ENCODE peak calls at places on chromosome 5, in eight cellular contexts. One of them, this sample, is unnamed. For H3K9me3 and H3K4me1, the result is how much of the 10 kb centered on the place peaks cover.

GRCh38 chr5:72241346-72242003 is 78.6 kb downstream of the MRPS27 start:
- DNase-seq in pancreas: no peak
- DNase-seq in psoas muscle: no peak
- DNase-seq in right atrium auricular region: no peak
- DNase-seq in SK-N-SH: no peak
- DNase-seq in lower lobe of right lung: no peak
- DNase-seq in A549: no peak
- DNase-seq in MM.1S: no peak
- DNase-seq in this sample: no peak

GRCh38 chr5:159061186-159061796 is 38.4 kb downstream of the EBF1 start:
- DNase-seq in pancreas: no peak
- DNase-seq in psoas muscle: peak
- DNase-seq in right atrium auricular region: peak
- DNase-seq in SK-N-SH: peak
- DNase-seq in lower lobe of right lung: no peak
- DNase-seq in A549: no peak
- DNase-seq in MM.1S: no peak
- DNase-seq in this sample: peak

GRCh38 chr5:61596265-61596664 is 264.2 kb downstream of the ZSWIM6 start:
- DNase-seq in pancreas: peak
- DNase-seq in psoas muscle: no peak
- DNase-seq in right atrium auricular region: no peak
- DNase-seq in SK-N-SH: no peak
- DNase-seq in lower lobe of right lung: no peak
- DNase-seq in A549: no peak
- DNase-seq in MM.1S: no peak
- DNase-seq in this sample: no peak

GRCh38 chr5:15803280-15803679 is 303.3 kb downstream of the FBXL7 start:
- DNase-seq in pancreas: no peak
- DNase-seq in psoas muscle: no peak
- DNase-seq in right atrium auricular region: no peak
- DNase-seq in SK-N-SH: no peak
- DNase-seq in lower lobe of right lung: no peak
- DNase-seq in A549: no peak
- DNase-seq in MM.1S: no peak
- DNase-seq in this sample: no peak

GRCh38 chr5:150234606-150235547 is 45.0 kb downstream of the SLC6A7 start:
- DNase-seq in pancreas: no peak
- DNase-seq in psoas muscle: no peak
- DNase-seq in right atrium auricular region: no peak
- DNase-seq in SK-N-SH: no peak
- DNase-seq in lower lobe of right lung: no peak
- DNase-seq in A549: no peak
- DNase-seq in MM.1S: no peak
- DNase-seq in this sample: no peak

GRCh38 chr5:180074462-180074861 is 2.9 kb upstream of the RNF130 start:
- DNase-seq in pancreas: no peak
- DNase-seq in psoas muscle: no peak
- DNase-seq in right atrium auricular region: no peak
- DNase-seq in SK-N-SH: no peak
- DNase-seq in lower lobe of right lung: no peak
- DNase-seq in A549: no peak
- DNase-seq in MM.1S: no peak
- DNase-seq in this sample: no peak

GRCh38 chr5:170508660-170509322 is 5.0 kb downstream of the KCNIP1 start:
- DNase-seq in pancreas: no peak
- DNase-seq in psoas muscle: no peak
- DNase-seq in right atrium auricular region: no peak
- DNase-seq in SK-N-SH: no peak
- DNase-seq in lower lobe of right lung: no peak
- DNase-seq in A549: peak
- DNase-seq in MM.1S: no peak
- DNase-seq in this sample: no peak

GRCh38 chr5:73120222-73121108 is at the start of gene TMEM171:
- DNase-seq in pancreas: peak
- DNase-seq in psoas muscle: peak
- DNase-seq in right atrium auricular region: no peak
- DNase-seq in SK-N-SH: peak
- DNase-seq in lower lobe of right lung: peak
- DNase-seq in A549: peak
- DNase-seq in MM.1S: no peak
- DNase-seq in this sample: no peak

GRCh38 chr5:123036391-123037103 is at the start of gene PPIC:
- DNase-seq in pancreas: peak
- DNase-seq in psoas muscle: peak
- DNase-seq in right atrium auricular region: peak
- DNase-seq in SK-N-SH: peak
- DNase-seq in lower lobe of right lung: peak
- DNase-seq in A549: peak
- DNase-seq in MM.1S: peak
- DNase-seq in this sample: peak

GRCh38 chr5:32274548-32275420 is 38.0 kb downstream of the MTMR12 start:
- DNase-seq in pancreas: no peak
- DNase-seq in psoas muscle: no peak
- DNase-seq in right atrium auricular region: no peak
- DNase-seq in SK-N-SH: no peak
- DNase-seq in lower lobe of right lung: no peak
- DNase-seq in A549: no peak
- DNase-seq in MM.1S: no peak
- DNase-seq in this sample: no peak

GRCh38 chr5:54689411-54690251 is 172.1 kb downstream of the SNX18 start:
- DNase-seq in pancreas: no peak
- DNase-seq in psoas muscle: no peak
- DNase-seq in right atrium auricular region: no peak
- DNase-seq in SK-N-SH: no peak
- DNase-seq in lower lobe of right lung: no peak
- DNase-seq in A549: no peak
- DNase-seq in MM.1S: no peak
- DNase-seq in this sample: no peak

GRCh38 chr5:150000990-150001659 is 586 bp downstream of the HMGXB3 start:
- DNase-seq in pancreas: peak
- DNase-seq in psoas muscle: peak
- DNase-seq in right atrium auricular region: no peak
- DNase-seq in SK-N-SH: peak
- DNase-seq in lower lobe of right lung: peak
- DNase-seq in A549: peak
- DNase-seq in MM.1S: peak
- DNase-seq in this sample: peak

GRCh38 chr5:163565931-163566608 is 60.7 kb downstream of the MAT2B start:
- DNase-seq in pancreas: no peak
- DNase-seq in psoas muscle: no peak
- DNase-seq in right atrium auricular region: no peak
- DNase-seq in SK-N-SH: no peak
- DNase-seq in lower lobe of right lung: peak
- DNase-seq in A549: no peak
- DNase-seq in MM.1S: peak
- DNase-seq in this sample: peak

GRCh38 chr5:179624841-179625271 is 1.4 kb upstream of the HNRNPH1 start:
- DNase-seq in pancreas: no peak
- DNase-seq in psoas muscle: no peak
- DNase-seq in right atrium auricular region: no peak
- DNase-seq in SK-N-SH: no peak
- DNase-seq in lower lobe of right lung: no peak
- DNase-seq in A549: no peak
- DNase-seq in MM.1S: no peak
- DNase-seq in this sample: no peak

GRCh38 chr5:139149477-139150199 is 48.5 kb downstream of the SIL1 start:
- DNase-seq in pancreas: no peak
- DNase-seq in psoas muscle: no peak
- DNase-seq in right atrium auricular region: no peak
- DNase-seq in SK-N-SH: no peak
- DNase-seq in lower lobe of right lung: no peak
- DNase-seq in A549: no peak
- DNase-seq in MM.1S: no peak
- DNase-seq in this sample: no peak

GRCh38 chr5:113058706-113059226 is 82.2 kb downstream of the DCP2 start:
- DNase-seq in pancreas: no peak
- DNase-seq in psoas muscle: no peak
- DNase-seq in right atrium auricular region: no peak
- DNase-seq in SK-N-SH: peak
- DNase-seq in lower lobe of right lung: no peak
- DNase-seq in A549: no peak
- DNase-seq in MM.1S: no peak
- DNase-seq in this sample: no peak

GRCh38 chr5:138622051-138622450 is 46.9 kb upstream of the HSPA9 start:
- DNase-seq in pancreas: no peak
- DNase-seq in psoas muscle: no peak
- DNase-seq in right atrium auricular region: no peak
- DNase-seq in SK-N-SH: no peak
- DNase-seq in lower lobe of right lung: no peak
- DNase-seq in A549: no peak
- DNase-seq in MM.1S: no peak
- DNase-seq in this sample: no peak

GRCh38 chr5:45295231-45295630 is 400.9 kb downstream of the HCN1 start:
- DNase-seq in pancreas: no peak
- DNase-seq in psoas muscle: no peak
- DNase-seq in right atrium auricular region: no peak
- DNase-seq in SK-N-SH: no peak
- DNase-seq in lower lobe of right lung: no peak
- DNase-seq in A549: no peak
- DNase-seq in MM.1S: no peak
- DNase-seq in this sample: no peak

GRCh38 chr5:1505506-1506241 is 18.1 kb downstream of the LPCAT1 start:
- DNase-seq in pancreas: no peak
- DNase-seq in psoas muscle: peak
- DNase-seq in right atrium auricular region: no peak
- DNase-seq in SK-N-SH: no peak
- DNase-seq in lower lobe of right lung: peak
- DNase-seq in A549: no peak
- DNase-seq in MM.1S: no peak
- DNase-seq in this sample: peak

GRCh38 chr5:143001764-143002351 is 231.7 kb downstream of the ARHGAP26 start:
- DNase-seq in pancreas: no peak
- DNase-seq in psoas muscle: no peak
- DNase-seq in right atrium auricular region: no peak
- DNase-seq in SK-N-SH: no peak
- DNase-seq in lower lobe of right lung: no peak
- DNase-seq in A549: no peak
- DNase-seq in MM.1S: no peak
- DNase-seq in this sample: no peak

GRCh38 chr5:35990941-35991592 is at the start of gene UGT3A1:
- DNase-seq in pancreas: no peak
- DNase-seq in psoas muscle: peak
- DNase-seq in right atrium auricular region: no peak
- DNase-seq in SK-N-SH: no peak
- DNase-seq in lower lobe of right lung: no peak
- DNase-seq in A549: no peak
- DNase-seq in MM.1S: no peak
- DNase-seq in this sample: no peak

DNA sequence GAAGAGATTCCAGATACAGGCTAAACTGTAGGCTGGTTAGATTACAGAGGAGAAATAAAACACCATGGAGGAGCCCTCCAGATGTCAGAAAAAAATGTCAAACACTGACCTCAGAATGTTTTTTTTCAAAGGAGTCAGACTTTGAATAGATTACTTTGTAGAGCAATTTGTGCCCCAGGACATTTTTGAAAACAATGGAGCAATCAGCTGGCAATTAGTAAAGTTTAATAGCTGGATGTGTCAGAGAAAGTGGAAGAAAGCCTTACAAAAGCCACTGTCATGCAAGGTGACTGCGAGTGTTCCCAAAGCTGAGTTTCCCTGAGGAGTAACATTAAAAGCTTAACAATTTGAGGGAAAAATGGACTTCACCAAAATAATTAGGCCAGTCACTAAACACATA is 417.8 kb upstream of the CTNND2 start:
- DNase-seq in pancreas: no peak
- DNase-seq in psoas muscle: no peak
- DNase-seq in right atrium auricular region: no peak
- DNase-seq in SK-N-SH: no peak
- DNase-seq in lower lobe of right lung: no peak
- DNase-seq in A549: no peak
- DNase-seq in MM.1S: no peak
- DNase-seq in this sample: no peak
- H3K9me3 ChIP-seq in pancreas: under half
- H3K9me3 ChIP-seq in psoas muscle: under half
- H3K9me3 ChIP-seq in right atrium auricular region: under half
- H3K9me3 ChIP-seq in SK-N-SH: under half
- H3K9me3 ChIP-seq in lower lobe of right lung: under half
- H3K9me3 ChIP-seq in A549: under half
- H3K9me3 ChIP-seq in MM.1S: under half
- H3K9me3 ChIP-seq in this sample: under half

GRCh38 chr5:39503148-39503547 is 78.4 kb upstream of the DAB2 start:
- DNase-seq in pancreas: peak
- DNase-seq in psoas muscle: no peak
- DNase-seq in right atrium auricular region: no peak
- DNase-seq in SK-N-SH: no peak
- DNase-seq in lower lobe of right lung: no peak
- DNase-seq in A549: no peak
- DNase-seq in MM.1S: no peak
- DNase-seq in this sample: no peak
- H3K27ac ChIP-seq in pancreas: peak
- H3K27ac ChIP-seq in psoas muscle: no peak
- H3K27ac ChIP-seq in right atrium auricular region: peak
- H3K27ac ChIP-seq in SK-N-SH: no peak
- H3K27ac ChIP-seq in lower lobe of right lung: peak
- H3K27ac ChIP-seq in A549: no peak
- H3K27ac ChIP-seq in MM.1S: no peak
- H3K27ac ChIP-seq in this sample: no peak

GRCh38 chr5:173321886-173322285 is 6.3 kb downstream of the STC2 start:
- DNase-seq in pancreas: no peak
- DNase-seq in psoas muscle: no peak
- DNase-seq in right atrium auricular region: no peak
- DNase-seq in SK-N-SH: no peak
- DNase-seq in lower lobe of right lung: no peak
- DNase-seq in A549: no peak
- DNase-seq in MM.1S: no peak
- DNase-seq in this sample: no peak

GRCh38 chr5:173319610-173320100 is 8.6 kb downstream of the STC2 start:
- DNase-seq in pancreas: no peak
- DNase-seq in psoas muscle: no peak
- DNase-seq in right atrium auricular region: no peak
- DNase-seq in SK-N-SH: no peak
- DNase-seq in lower lobe of right lung: no peak
- DNase-seq in A549: no peak
- DNase-seq in MM.1S: no peak
- DNase-seq in this sample: no peak

GRCh38 chr5:173318881-173319609 is 9.2 kb downstream of the STC2 start:
- DNase-seq in pancreas: no peak
- DNase-seq in psoas muscle: no peak
- DNase-seq in right atrium auricular region: no peak
- DNase-seq in SK-N-SH: no peak
- DNase-seq in lower lobe of right lung: no peak
- DNase-seq in A549: no peak
- DNase-seq in MM.1S: no peak
- DNase-seq in this sample: no peak

GRCh38 chr5:173318338-173318737 is 9.9 kb downstream of the STC2 start:
- DNase-seq in pancreas: no peak
- DNase-seq in psoas muscle: no peak
- DNase-seq in right atrium auricular region: no peak
- DNase-seq in SK-N-SH: no peak
- DNase-seq in lower lobe of right lung: no peak
- DNase-seq in A549: no peak
- DNase-seq in MM.1S: no peak
- DNase-seq in this sample: no peak

GRCh38 chr5:173320259-173320658 is 8.0 kb downstream of the STC2 start:
- DNase-seq in pancreas: no peak
- DNase-seq in psoas muscle: peak
- DNase-seq in right atrium auricular region: peak
- DNase-seq in SK-N-SH: no peak
- DNase-seq in lower lobe of right lung: no peak
- DNase-seq in A549: no peak
- DNase-seq in MM.1S: no peak
- DNase-seq in this sample: no peak
- H3K4me1 ChIP-seq in pancreas: under half
- H3K4me1 ChIP-seq in psoas muscle: under half
- H3K4me1 ChIP-seq in right atrium auricular region: half or more
- H3K4me1 ChIP-seq in SK-N-SH: under half
- H3K4me1 ChIP-seq in lower lobe of right lung: half or more
- H3K4me1 ChIP-seq in A549: under half
- H3K4me1 ChIP-seq in MM.1S: under half
- H3K4me1 ChIP-seq in this sample: under half

GRCh38 chr5:78133423-78133822 is 161.1 kb downstream of the AP3B1 start:
- DNase-seq in pancreas: no peak
- DNase-seq in psoas muscle: no peak
- DNase-seq in right atrium auricular region: no peak
- DNase-seq in SK-N-SH: no peak
- DNase-seq in lower lobe of right lung: no peak
- DNase-seq in A549: no peak
- DNase-seq in MM.1S: no peak
- DNase-seq in this sample: no peak
- H3K9me3 ChIP-seq in pancreas: under half
- H3K9me3 ChIP-seq in psoas muscle: under half
- H3K9me3 ChIP-seq in right atrium auricular region: under half
- H3K9me3 ChIP-seq in SK-N-SH: under half
- H3K9me3 ChIP-seq in lower lobe of right lung: under half
- H3K9me3 ChIP-seq in A549: under half
- H3K9me3 ChIP-seq in MM.1S: under half
- H3K9me3 ChIP-seq in this sample: under half